ENCODE peak calls at places on chromosomes 3 and 15, in nine cellular contexts. U is GM10248; Q is NCI-H1436; O is GM23248; E is T follicular helper cell; D is right lobe of liver; X is mesenchymal stem cell; F is NCI-H345; N is CD4-positive, alpha-beta memory T cell. S is an unnamed sample.

GRCh38 chr3:132417695-132418520 is 606 bp downstream of the DNAJC13 start:
- DNase-seq in U (peak; percentile 57), Q (peak; percentile 37), E (no peak), D (no peak), F (peak; percentile 21), N (no peak), O (peak; percentile 81), X (peak; percentile 80), S (no peak)

GRCh38 chr3:146159037-146159436 is 1.9 kb downstream of the PLOD2 start:
- DNase-seq in E (no peak), U (no peak), Q (no peak), X (peak; percentile 28), F (no peak), N (no peak), D (no peak), O (peak; percentile 27), S (no peak)

GRCh38 chr3:37074178-37074577 is 80.9 kb downstream of the MLH1 start:
- DNase-seq in N (no peak), X (peak; percentile 70), F (no peak), E (no peak), Q (no peak), U (no peak), O (peak; percentile 87), D (no peak), S (no peak)

GRCh38 chr3:45092132-45093031 is 53.8 kb downstream of the CDCP1 start:
- DNase-seq in D (no peak), Q (no peak), F (no peak), O (peak; percentile 67), U (no peak), X (peak; percentile 93), N (no peak), E (no peak), S (no peak)

GRCh38 chr3:129611446-129611800 is 4.9 kb upstream of the PLXND1 start:
- DNase-seq in Q (no peak), D (no peak), O (no peak), E (no peak), F (no peak), U (no peak), N (no peak), X (no peak), S (no peak)

GRCh38 chr3:45642731-45643152 is 46.5 kb upstream of the SACM1L start:
- DNase-seq in N (no peak), O (peak; percentile 45), X (peak; percentile 86), U (no peak), F (peak; percentile 17), E (no peak), Q (no peak), D (no peak), S (no peak)

GRCh38 chr3:41102053-41102556 is 97.2 kb upstream of the CTNNB1 start:
- DNase-seq in F (no peak), Q (no peak), X (no peak), O (no peak), U (no peak), N (no peak), D (no peak), E (no peak), S (no peak)

GRCh38 chr3:141127344-141128125 is 76.4 kb downstream of the SPSB4 start:
- DNase-seq in N (no peak), X (no peak), O (no peak), D (no peak), F (no peak), U (no peak), E (no peak), Q (no peak), S (no peak)

GRCh38 chr3:122714269-122714668 is 33.6 kb downstream of the PARP14 start:
- DNase-seq in N (no peak), E (no peak), Q (no peak), O (peak; percentile 2), X (no peak), F (no peak), D (no peak), U (no peak), S (no peak)

GRCh38 chr15:43071451-43071850 is 34.4 kb downstream of the UBR1 start:
- DNase-seq in F (no peak), Q (no peak), D (no peak), X (no peak), U (no peak), N (no peak), E (no peak), O (no peak), S (no peak)

GRCh38 chr15:38853608-38854007 is 289.0 kb upstream of the RASGRP1 start:
- DNase-seq in U (peak; percentile 15), O (peak; percentile 54), D (no peak), F (no peak), Q (no peak), N (peak; percentile 26), X (peak; percentile 47), E (peak; percentile 19), S (peak; percentile 50)

GRCh38 chr3:129893616-129894070 is at the start of gene TMCC1:
- DNase-seq in N (peak; percentile 94), E (peak; percentile 86), O (peak; percentile 90), X (peak; percentile 76), D (peak; percentile 94), Q (peak; percentile 95), U (peak; percentile 96), F (peak; percentile 89), S (peak; percentile 87)

GRCh38 chr3:12963869-12964712 is 109.1 kb downstream of the IQSEC1 start:
- DNase-seq in O (no peak), X (peak; percentile 82), N (no peak), F (no peak), U (no peak), Q (peak; percentile 42), E (no peak), D (no peak), S (no peak)

GRCh38 chr15:30783019-30783418 is 120.7 kb upstream of the FAN1 start:
- DNase-seq in N (no peak), E (no peak), Q (no peak), U (no peak), F (no peak), X (no peak), D (no peak), O (no peak), S (no peak)

GRCh38 chr15:50210462-50211264 is 28.7 kb downstream of the SLC27A2 start:
- DNase-seq in O (no peak), D (peak; percentile 68), Q (no peak), X (no peak), N (no peak), U (no peak), F (no peak), E (no peak), S (no peak)

GRCh38 chr3:39733804-39734203 is 75.6 kb upstream of the MYRIP start:
- DNase-seq in F (no peak), U (no peak), D (no peak), O (no peak), X (no peak), N (no peak), E (no peak), Q (no peak), S (no peak)

GRCh38 chr3:86766331-86766730 is 224.6 kb downstream of the VGLL3 start:
- DNase-seq in F (no peak), E (no peak), O (no peak), D (no peak), X (no peak), U (no peak), N (no peak), Q (no peak), S (no peak)

GRCh38 chr3:171458857-171459129 is 1.4 kb downstream of the TNIK start:
- DNase-seq in Q (no peak), E (no peak), X (no peak), D (no peak), F (no peak), N (no peak), O (peak; percentile 18), U (no peak), S (no peak)

GRCh38 chr3:133896002-133896761 is 500 bp upstream of the RAB6B start:
- DNase-seq in F (no peak), N (no peak), O (peak; percentile 41), E (no peak), D (no peak), U (no peak), Q (no peak), X (peak; percentile 6), S (no peak)

GRCh38 chr15:98000249-98001203 is 40.0 kb downstream of the ARRDC4 start:
- DNase-seq in N (no peak), O (peak; percentile 36), U (no peak), X (no peak), D (no peak), Q (no peak), E (no peak), F (no peak), S (no peak)

GRCh38 chr3:4222574-4222973 is 80.6 kb upstream of the SETMAR start:
- DNase-seq in F (no peak), Q (no peak), O (no peak), N (no peak), E (no peak), D (no peak), U (no peak), X (no peak), S (no peak)

GRCh38 chr3:97131476-97131875 is 317.1 kb downstream of the EPHA6 start:
- DNase-seq in U (no peak), X (no peak), O (no peak), Q (no peak), D (no peak), E (no peak), F (no peak), N (no peak), S (no peak)

GRCh38 chr3:20125912-20126311 is 60.1 kb downstream of the SGO1 start:
- DNase-seq in F (no peak), U (peak; percentile 82), N (no peak), O (peak; percentile 25), X (no peak), Q (no peak), E (no peak), D (no peak), S (no peak)

GRCh38 chr15:29090617-29091466 is 178.8 kb downstream of the NSMCE3 start:
- DNase-seq in Q (no peak), X (peak; percentile 29), N (peak; percentile 51), O (peak; percentile 28), D (no peak), U (no peak), F (no peak), E (peak; percentile 24), S (peak; percentile 85)

GRCh38 chr15:70833897-70834765 is 19.8 kb downstream of the LARP6 start:
- DNase-seq in U (no peak), E (no peak), F (no peak), O (peak; percentile 76), Q (peak; percentile 44), D (no peak), X (peak; percentile 38), N (no peak), S (no peak)

GRCh38 chr15:38145671-38146111 is 106.9 kb upstream of the SPRED1 start:
- DNase-seq in U (no peak), N (no peak), O (no peak), F (no peak), X (no peak), Q (no peak), E (no peak), D (no peak), S (no peak)

GRCh38 chr15:84797212-84797611 is 19.9 kb upstream of the ALPK3 start:
- DNase-seq in X (peak; percentile 65), D (no peak), U (no peak), F (no peak), Q (no peak), N (no peak), O (peak; percentile 85), E (no peak), S (no peak)

GRCh38 chr3:13863929-13864595 is 15.8 kb downstream of the WNT7A start:
- DNase-seq in U (no peak), E (no peak), N (no peak), Q (no peak), D (no peak), O (no peak), X (no peak), F (no peak), S (no peak)

GRCh38 chr3:115758076-115758763 is 134.9 kb downstream of the GAP43 start:
- DNase-seq in E (no peak), O (no peak), N (no peak), X (no peak), U (no peak), Q (peak; percentile 34), D (no peak), F (peak; percentile 70), S (no peak)

GRCh38 chr15:101167791-101168462 is 83.9 kb downstream of the CHSY1 start:
- DNase-seq in U (no peak), X (peak; percentile 79), O (peak; percentile 71), E (no peak), Q (no peak), N (peak; percentile 14), F (no peak), D (peak; percentile 74), S (no peak)

GRCh38 chr15:95175914-95176658 is 944.7 kb downstream of the MCTP2 start:
- DNase-seq in O (peak; percentile 68), E (no peak), F (no peak), U (no peak), D (no peak), N (no peak), X (peak; percentile 28), Q (no peak), S (no peak)

S was measured in H1.